ENCODE peak calls at places on chromosomes 3 and 15, in six cellular contexts. One of them, this sample, is unnamed.

GRCh38 chr3:80263260-80263659 is 495.5 kb upstream of the ROBO1 start:
- DNase-seq in GM04503: no peak
- DNase-seq in non-pigmented ciliary epithelial cell: peak; percentile 19
- DNase-seq in NCI-H1694 treated with DMSO at 0.1 percent for 48 hours: no peak
- DNase-seq in cardiac muscle cell: no peak
- DNase-seq in kidney tubule cell: no peak
- DNase-seq in this sample: no peak

GRCh38 chr15:66462630-66463029 is 34.9 kb downstream of the SNAPC5 start:
- DNase-seq in GM04503: no peak
- DNase-seq in non-pigmented ciliary epithelial cell: no peak
- DNase-seq in NCI-H1694 treated with DMSO at 0.1 percent for 48 hours: no peak
- DNase-seq in cardiac muscle cell: no peak
- DNase-seq in kidney tubule cell: peak; percentile 39
- DNase-seq in this sample: no peak

GRCh38 chr3:25572919-25573385 is 91.8 kb downstream of the TOP2B start:
- DNase-seq in GM04503: peak; percentile 49
- DNase-seq in non-pigmented ciliary epithelial cell: no peak
- DNase-seq in NCI-H1694 treated with DMSO at 0.1 percent for 48 hours: no peak
- DNase-seq in cardiac muscle cell: no peak
- DNase-seq in kidney tubule cell: peak; percentile 49
- DNase-seq in this sample: no peak

GRCh38 chr3:120559228-120560061 is 36.7 kb upstream of the NDUFB4 start:
- DNase-seq in GM04503: no peak
- DNase-seq in non-pigmented ciliary epithelial cell: no peak
- DNase-seq in NCI-H1694 treated with DMSO at 0.1 percent for 48 hours: no peak
- DNase-seq in cardiac muscle cell: peak; percentile 56
- DNase-seq in kidney tubule cell: peak; percentile 93
- DNase-seq in this sample: no peak

GRCh38 chr3:123096701-123097100 is 29.9 kb downstream of the PDIA5 start:
- DNase-seq in GM04503: no peak
- DNase-seq in non-pigmented ciliary epithelial cell: no peak
- DNase-seq in NCI-H1694 treated with DMSO at 0.1 percent for 48 hours: peak; percentile 40
- DNase-seq in cardiac muscle cell: no peak
- DNase-seq in kidney tubule cell: no peak
- DNase-seq in this sample: no peak

GRCh38 chr15:45594835-45595530 is 7.8 kb downstream of the BLOC1S6 start:
- DNase-seq in GM04503: no peak
- DNase-seq in non-pigmented ciliary epithelial cell: no peak
- DNase-seq in NCI-H1694 treated with DMSO at 0.1 percent for 48 hours: no peak
- DNase-seq in cardiac muscle cell: no peak
- DNase-seq in kidney tubule cell: peak; percentile 36
- DNase-seq in this sample: no peak

GRCh38 chr3:195086341-195086740 is 184.6 kb downstream of the XXYLT1 start:
- DNase-seq in GM04503: no peak
- DNase-seq in non-pigmented ciliary epithelial cell: no peak
- DNase-seq in NCI-H1694 treated with DMSO at 0.1 percent for 48 hours: no peak
- DNase-seq in cardiac muscle cell: no peak
- DNase-seq in kidney tubule cell: no peak
- DNase-seq in this sample: no peak

GRCh38 chr3:156676467-156677119 is 2.2 kb downstream of the TIPARP start:
- DNase-seq in GM04503: no peak
- DNase-seq in non-pigmented ciliary epithelial cell: no peak
- DNase-seq in NCI-H1694 treated with DMSO at 0.1 percent for 48 hours: no peak
- DNase-seq in cardiac muscle cell: no peak
- DNase-seq in kidney tubule cell: peak; percentile 39
- DNase-seq in this sample: no peak

GRCh38 chr15:22851513-22851912 is 13.0 kb downstream of the NIPA2 start:
- DNase-seq in GM04503: no peak
- DNase-seq in non-pigmented ciliary epithelial cell: no peak
- DNase-seq in NCI-H1694 treated with DMSO at 0.1 percent for 48 hours: no peak
- DNase-seq in cardiac muscle cell: no peak
- DNase-seq in kidney tubule cell: no peak
- DNase-seq in this sample: no peak

GRCh38 chr3:126528800-126529541 is 5.0 kb downstream of the CHST13 start:
- DNase-seq in GM04503: peak; percentile 15
- DNase-seq in non-pigmented ciliary epithelial cell: no peak
- DNase-seq in NCI-H1694 treated with DMSO at 0.1 percent for 48 hours: no peak
- DNase-seq in cardiac muscle cell: peak; percentile 55
- DNase-seq in kidney tubule cell: peak; percentile 68
- DNase-seq in this sample: no peak

GRCh38 chr15:32877620-32878019 is 159.8 kb downstream of the GREM1 start:
- DNase-seq in GM04503: no peak
- DNase-seq in non-pigmented ciliary epithelial cell: no peak
- DNase-seq in NCI-H1694 treated with DMSO at 0.1 percent for 48 hours: no peak
- DNase-seq in cardiac muscle cell: no peak
- DNase-seq in kidney tubule cell: peak; percentile 35
- DNase-seq in this sample: no peak

GRCh38 chr3:190382082-190382481 is 5.9 kb upstream of the CLDN16 start:
- DNase-seq in GM04503: peak; percentile 27
- DNase-seq in non-pigmented ciliary epithelial cell: peak; percentile 68
- DNase-seq in NCI-H1694 treated with DMSO at 0.1 percent for 48 hours: no peak
- DNase-seq in cardiac muscle cell: no peak
- DNase-seq in kidney tubule cell: peak; percentile 95
- DNase-seq in this sample: no peak

GRCh38 chr3:48486952-48487351 is 17.0 kb downstream of the SHISA5 start:
- DNase-seq in GM04503: no peak
- DNase-seq in non-pigmented ciliary epithelial cell: no peak
- DNase-seq in NCI-H1694 treated with DMSO at 0.1 percent for 48 hours: no peak
- DNase-seq in cardiac muscle cell: no peak
- DNase-seq in kidney tubule cell: no peak
- DNase-seq in this sample: no peak

GRCh38 chr3:42220436-42220835 is 45.5 kb downstream of the CCK start:
- DNase-seq in GM04503: no peak
- DNase-seq in non-pigmented ciliary epithelial cell: no peak
- DNase-seq in NCI-H1694 treated with DMSO at 0.1 percent for 48 hours: no peak
- DNase-seq in cardiac muscle cell: no peak
- DNase-seq in kidney tubule cell: no peak
- DNase-seq in this sample: no peak

GRCh38 chr3:107669669-107670068 is 146.9 kb downstream of the BBX start:
- DNase-seq in GM04503: no peak
- DNase-seq in non-pigmented ciliary epithelial cell: no peak
- DNase-seq in NCI-H1694 treated with DMSO at 0.1 percent for 48 hours: no peak
- DNase-seq in cardiac muscle cell: no peak
- DNase-seq in kidney tubule cell: no peak
- DNase-seq in this sample: no peak

GRCh38 chr15:89016549-89017041 is 71.7 kb upstream of the ABHD2 start:
- DNase-seq in GM04503: no peak
- DNase-seq in non-pigmented ciliary epithelial cell: no peak
- DNase-seq in NCI-H1694 treated with DMSO at 0.1 percent for 48 hours: no peak
- DNase-seq in cardiac muscle cell: no peak
- DNase-seq in kidney tubule cell: peak; percentile 91
- DNase-seq in this sample: no peak

GRCh38 chr15:43243246-43243645 is 22.4 kb upstream of the EPB42 start:
- DNase-seq in GM04503: no peak
- DNase-seq in non-pigmented ciliary epithelial cell: no peak
- DNase-seq in NCI-H1694 treated with DMSO at 0.1 percent for 48 hours: no peak
- DNase-seq in cardiac muscle cell: no peak
- DNase-seq in kidney tubule cell: no peak
- DNase-seq in this sample: no peak

GRCh38 chr3:149992416-149993058 is 21.8 kb upstream of the PFN2 start:
- DNase-seq in GM04503: no peak
- DNase-seq in non-pigmented ciliary epithelial cell: no peak
- DNase-seq in NCI-H1694 treated with DMSO at 0.1 percent for 48 hours: no peak
- DNase-seq in cardiac muscle cell: no peak
- DNase-seq in kidney tubule cell: no peak
- DNase-seq in this sample: no peak

GRCh38 chr3:169390741-169391300 is 272.7 kb downstream of the MECOM start:
- DNase-seq in GM04503: no peak
- DNase-seq in non-pigmented ciliary epithelial cell: no peak
- DNase-seq in NCI-H1694 treated with DMSO at 0.1 percent for 48 hours: no peak
- DNase-seq in cardiac muscle cell: peak; percentile 17
- DNase-seq in kidney tubule cell: no peak
- DNase-seq in this sample: no peak

GRCh38 chr3:148021400-148021799 is 612.2 kb downstream of the ZIC1 start:
- DNase-seq in GM04503: no peak
- DNase-seq in non-pigmented ciliary epithelial cell: no peak
- DNase-seq in NCI-H1694 treated with DMSO at 0.1 percent for 48 hours: no peak
- DNase-seq in cardiac muscle cell: no peak
- DNase-seq in kidney tubule cell: no peak
- DNase-seq in this sample: no peak

GRCh38 chr15:57914350-57915055 is 151.0 kb downstream of the ALDH1A2 start:
- DNase-seq in GM04503: no peak
- DNase-seq in non-pigmented ciliary epithelial cell: no peak
- DNase-seq in NCI-H1694 treated with DMSO at 0.1 percent for 48 hours: no peak
- DNase-seq in cardiac muscle cell: no peak
- DNase-seq in kidney tubule cell: no peak
- DNase-seq in this sample: no peak

GRCh38 chr3:22361465-22361864 is 610.5 kb upstream of the ZNF385D start:
- DNase-seq in GM04503: no peak
- DNase-seq in non-pigmented ciliary epithelial cell: no peak
- DNase-seq in NCI-H1694 treated with DMSO at 0.1 percent for 48 hours: no peak
- DNase-seq in cardiac muscle cell: no peak
- DNase-seq in kidney tubule cell: peak; percentile 9
- DNase-seq in this sample: no peak

GRCh38 chr3:134872405-134872804 is 77.3 kb downstream of the EPHB1 start:
- DNase-seq in GM04503: no peak
- DNase-seq in non-pigmented ciliary epithelial cell: no peak
- DNase-seq in NCI-H1694 treated with DMSO at 0.1 percent for 48 hours: no peak
- DNase-seq in cardiac muscle cell: no peak
- DNase-seq in kidney tubule cell: no peak
- DNase-seq in this sample: no peak

GRCh38 chr3:186514296-186515002 is 29.7 kb downstream of the CRYGS start:
- DNase-seq in GM04503: no peak
- DNase-seq in non-pigmented ciliary epithelial cell: no peak
- DNase-seq in NCI-H1694 treated with DMSO at 0.1 percent for 48 hours: peak; percentile 22
- DNase-seq in cardiac muscle cell: no peak
- DNase-seq in kidney tubule cell: peak; percentile 24
- DNase-seq in this sample: no peak

This sample was measured in 8988T.